ENCODE peak calls at places on chromosome 11, in five cellular contexts. R is foreskin fibroblast, U is endodermal cell, V is endothelial cell, K is lower leg skin. D is an unnamed sample.
A peak's percentile ranks its signal among the peaks of the same experiment; 100 is the strongest.

GRCh38 chr11:75449776-75450175 is 16.8 kb upstream of the KLHL35 start:
- DNase-seq in R (no peak), U (no peak), V (no peak), K (no peak), D (no peak)

GRCh38 chr11:77411717-77412441 is 62.0 kb downstream of the PAK1 start:
- DNase-seq in R (peak; percentile 96), U (peak; percentile 95), V (peak; percentile 73), K (peak; percentile 82), D (peak; percentile 87)

GRCh38 chr11:119712459-119713360 is 16.3 kb downstream of the NECTIN1 start:
- DNase-seq in R (no peak), U (no peak), V (no peak), K (no peak), D (no peak)

GRCh38 chr11:12822623-12823022 is 148.4 kb downstream of the TEAD1 start:
- DNase-seq in R (no peak), U (no peak), V (no peak), K (no peak), D (no peak)

GRCh38 chr11:119664063-119664572 is 64.9 kb downstream of the NECTIN1 start:
- DNase-seq in R (no peak), U (no peak), V (no peak), K (no peak), D (no peak)

GRCh38 chr11:17116121-17116520 is 38.7 kb upstream of the RPS13 start:
- DNase-seq in R (no peak), U (no peak), V (no peak), K (no peak), D (no peak)

GRCh38 chr11:69002101-69002742 is 10.8 kb downstream of the MRGPRF start:
- DNase-seq in R (peak; percentile 77), U (peak; percentile 38), V (no peak), K (no peak), D (no peak)

GRCh38 chr11:65573391-65574146 is 1.2 kb downstream of the FAM89B start:
- DNase-seq in R (peak; percentile 26), U (no peak), V (no peak), K (no peak), D (no peak)

GRCh38 chr11:83724704-83725114 is 438.5 kb upstream of the CCDC90B start:
- DNase-seq in R (peak; percentile 5), U (peak; percentile 92), V (peak; percentile 16), K (peak; percentile 51), D (no peak)

GRCh38 chr11:57649826-57650738 is at the start of gene YPEL4:
- DNase-seq in R (peak; percentile 87), U (peak; percentile 89), V (no peak), K (peak; percentile 63), D (no peak)

GRCh38 chr11:79362821-79363220 is 78.0 kb downstream of the TENM4 start:
- DNase-seq in R (no peak), U (no peak), V (no peak), K (no peak), D (no peak)

GRCh38 chr11:113162590-113162961 is 151.8 kb upstream of the TTC12 start:
- DNase-seq in R (no peak), U (no peak), V (no peak), K (no peak), D (no peak)

GRCh38 chr11:79436911-79437273 is 3.9 kb downstream of the TENM4 start:
- DNase-seq in R (no peak), U (no peak), V (no peak), K (no peak), D (no peak)

GRCh38 chr11:14117632-14118031 is 155.1 kb downstream of the SPON1 start:
- DNase-seq in R (no peak), U (no peak), V (no peak), K (no peak), D (no peak)

GRCh38 chr11:109018639-109019038 is 353.8 kb downstream of the DDX10 start:
- DNase-seq in R (no peak), U (no peak), V (no peak), K (no peak), D (no peak)

GRCh38 chr11:8834379-8834778 is 76.6 kb upstream of the AKIP1 start:
- DNase-seq in R (peak; percentile 47), U (no peak), V (no peak), K (no peak), D (no peak)

GRCh38 chr11:83521647-83522596 is 235.8 kb upstream of the CCDC90B start:
- DNase-seq in R (peak; percentile 32), U (peak; percentile 70), V (peak; percentile 7), K (no peak), D (no peak)

GRCh38 chr11:47020793-47021624 is 84.4 kb downstream of the CSTPP1 start:
- DNase-seq in R (no peak), U (no peak), V (no peak), K (no peak), D (no peak)

GRCh38 chr11:73412308-73412707 is 36.1 kb downstream of the RELT start:
- DNase-seq in R (no peak), U (no peak), V (no peak), K (no peak), D (no peak)

GRCh38 chr11:70524096-70524922 is 126.0 kb downstream of the CTTN start:
- DNase-seq in R (no peak), U (peak; percentile 68), V (no peak), K (no peak), D (no peak)

GRCh38 chr11:112581747-112582146 is 321.1 kb upstream of the PLET1 start:
- DNase-seq in R (no peak), U (no peak), V (no peak), K (no peak), D (no peak)

GRCh38 chr11:97772696-97773095 is 1248.1 kb upstream of the CNTN5 start:
- DNase-seq in R (no peak), U (no peak), V (no peak), K (no peak), D (no peak)

GRCh38 chr11:69491071-69492031 is 9.9 kb downstream of the LINC01488 start:
- DNase-seq in R (no peak), U (no peak), V (no peak), K (no peak), D (no peak)

GRCh38 chr11:93131709-93132108 is 66.1 kb downstream of the SLC36A4 start:
- DNase-seq in R (no peak), U (peak; percentile 63), V (peak; percentile 30), K (no peak), D (no peak)

GRCh38 chr11:19963697-19964340 is 196.5 kb downstream of the DBX1 start:
- DNase-seq in R (no peak), U (no peak), V (no peak), K (no peak), D (no peak)

GRCh38 chr11:16738949-16739262 is 459 bp downstream of the C11orf58 start:
- DNase-seq in R (no peak), U (no peak), V (no peak), K (no peak), D (no peak)

GRCh38 chr11:131675489-131675888 is 305.1 kb downstream of the NTM start:
- DNase-seq in R (no peak), U (no peak), V (no peak), K (no peak), D (no peak)

GRCh38 chr11:2862950-2863618 is 22.5 kb downstream of the CDKN1C start:
- DNase-seq in R (no peak), U (peak; percentile 85), V (no peak), K (no peak), D (no peak)

DNA sequence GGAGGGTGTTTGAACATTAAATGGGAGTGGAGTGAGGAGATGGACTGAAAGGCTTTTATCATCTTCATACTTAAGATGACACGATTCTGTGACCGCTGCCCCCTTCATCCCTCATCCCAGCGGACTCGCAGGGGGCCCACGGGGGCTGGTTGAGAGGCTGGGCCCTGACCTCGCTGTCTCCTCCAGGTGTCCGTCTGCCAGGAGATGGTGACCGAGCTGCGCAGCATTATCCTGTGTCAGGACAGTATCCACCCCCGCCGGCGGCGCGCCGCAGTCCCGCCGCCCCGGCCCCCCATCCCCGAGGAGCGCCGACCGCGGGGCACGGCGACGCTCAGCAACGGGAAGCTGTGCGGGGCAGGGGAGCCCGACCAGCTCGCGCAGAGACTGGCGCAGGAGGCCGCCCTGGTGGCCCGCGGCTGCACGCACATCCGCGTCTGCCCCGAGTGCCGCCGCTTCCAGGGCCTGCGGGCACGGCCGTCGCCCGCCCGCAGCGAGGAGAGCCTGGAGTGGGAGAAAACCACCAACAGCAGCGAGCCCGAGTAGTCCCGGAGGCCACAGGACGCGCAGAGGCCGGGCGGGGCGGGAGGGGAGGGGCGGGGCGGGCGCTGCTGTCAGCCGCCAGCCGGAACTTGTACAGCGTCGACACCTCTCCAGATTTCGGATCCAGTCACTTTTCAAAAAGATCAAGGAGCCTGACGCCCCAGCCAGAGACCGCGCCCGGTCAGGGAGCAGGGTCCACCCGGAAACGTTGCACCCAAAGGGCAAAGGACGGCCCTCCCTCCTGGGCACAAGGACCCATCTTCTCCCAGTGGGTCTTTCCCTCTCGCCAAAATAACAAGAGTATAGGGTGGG is 38.0 kb upstream of the TBCEL start:
- DNase-seq in R (peak; percentile 75), U (peak; percentile 87), V (peak; percentile 67), K (no peak), D (no peak)
- TF ChIP-seq CTCF in R (no peak), U (peak; percentile 69), V (peak; percentile 38), K (no peak), D (peak; percentile 56)

GRCh38 chr11:64165482-64165841 is 451 bp downstream of the MACROD1 start:
- DNase-seq in R (peak; percentile 48), U (no peak), V (peak; percentile 34), K (no peak), D (no peak)
- TF ChIP-seq CTCF in R (no peak), U (peak; percentile 37), V (no peak), K (no peak), D (peak; percentile 22)

GRCh38 chr11:123166095-123166559 is 28.9 kb downstream of the CLMP start:
- DNase-seq in R (peak; percentile 51), U (peak; percentile 94), V (peak; percentile 69), K (no peak), D (no peak)
- TF ChIP-seq CTCF in R (peak; percentile 64), U (peak; percentile 91), V (peak; percentile 58), K (no peak), D (peak; percentile 70)

GRCh38 chr11:126764221-126764620 is 236.3 kb downstream of the KIRREL3 start:
- DNase-seq in R (peak; percentile 16), U (no peak), V (no peak), K (no peak), D (no peak)
- TF ChIP-seq CTCF in R (peak; percentile 27), U (peak; percentile 62), V (no peak), K (no peak), D (no peak)

GRCh38 chr11:123741159-123741951 is at the start of gene ZNF202:
- DNase-seq in R (peak; percentile 96), U (peak; percentile 95), V (peak; percentile 91), K (peak; percentile 88), D (peak; percentile 92)
- TF ChIP-seq CTCF in R (peak; percentile 7), U (peak; percentile 68), V (no peak), K (no peak), D (peak; percentile 69)

GRCh38 chr11:133070790-133071189 is 461.5 kb downstream of the OPCML start:
- DNase-seq in R (no peak), U (peak; percentile 71), V (no peak), K (no peak), D (no peak)
- TF ChIP-seq CTCF in R (no peak), U (peak; percentile 51), V (no peak), K (no peak), D (no peak)

GRCh38 chr11:120945042-120945441 is 78.9 kb upstream of the TBCEL start:
- DNase-seq in R (no peak), U (no peak), V (no peak), K (no peak), D (no peak)
- TF ChIP-seq CTCF in R (no peak), U (peak; percentile 70), V (no peak), K (no peak), D (peak; percentile 41)